ENCODE peak calls at places on chromosomes 13 and 19, in six cellular contexts. One of them, this sample, is unnamed.

GRCh38 chr13:23637813-23638212 is 67.6 kb downstream of the TNFRSF19 start:
- DNase-seq in stimulated activated naive CD4-positive, alpha-beta T cell: no peak
- DNase-seq in caudate nucleus: no peak
- DNase-seq in esophagus squamous epithelium: no peak
- DNase-seq in stimulated activated CD8-positive, alpha-beta memory T cell treated with anti-CD3 and anti-CD28 coated beads, Interleukin-4, amount 100 ng/mL, for 48 hours: no peak
- DNase-seq in T-helper 17 cell: no peak
- DNase-seq in this sample: no peak

GRCh38 chr13:99386911-99387788 is 80.0 kb upstream of the GPR183 start:
- DNase-seq in caudate nucleus: no peak
- DNase-seq in esophagus squamous epithelium: no peak
- DNase-seq in stimulated activated CD8-positive, alpha-beta memory T cell treated with anti-CD3 and anti-CD28 coated beads, Interleukin-4, amount 100 ng/mL, for 48 hours: peak; percentile 98
- DNase-seq in stimulated activated naive CD4-positive, alpha-beta T cell: peak; percentile 78
- DNase-seq in T-helper 17 cell: peak; percentile 91
- DNase-seq in this sample: peak; percentile 37

GRCh38 chr13:34413538-34414210 is 528.4 kb upstream of the NBEA start:
- DNase-seq in T-helper 17 cell: no peak
- DNase-seq in esophagus squamous epithelium: no peak
- DNase-seq in caudate nucleus: no peak
- DNase-seq in stimulated activated naive CD4-positive, alpha-beta T cell: no peak
- DNase-seq in stimulated activated CD8-positive, alpha-beta memory T cell treated with anti-CD3 and anti-CD28 coated beads, Interleukin-4, amount 100 ng/mL, for 48 hours: no peak
- DNase-seq in this sample: peak; percentile 14

GRCh38 chr13:45209229-45209628 is 8.4 kb upstream of the KCTD4 start:
- DNase-seq in stimulated activated CD8-positive, alpha-beta memory T cell treated with anti-CD3 and anti-CD28 coated beads, Interleukin-4, amount 100 ng/mL, for 48 hours: no peak
- DNase-seq in stimulated activated naive CD4-positive, alpha-beta T cell: no peak
- DNase-seq in esophagus squamous epithelium: no peak
- DNase-seq in T-helper 17 cell: no peak
- DNase-seq in caudate nucleus: no peak
- DNase-seq in this sample: no peak

GRCh38 chr13:102679449-102680132 is 15.3 kb downstream of the METTL21C start:
- DNase-seq in T-helper 17 cell: no peak
- DNase-seq in esophagus squamous epithelium: no peak
- DNase-seq in caudate nucleus: no peak
- DNase-seq in stimulated activated naive CD4-positive, alpha-beta T cell: no peak
- DNase-seq in stimulated activated CD8-positive, alpha-beta memory T cell treated with anti-CD3 and anti-CD28 coated beads, Interleukin-4, amount 100 ng/mL, for 48 hours: no peak
- DNase-seq in this sample: no peak

GRCh38 chr13:24654741-24655140 is 25.5 kb upstream of the ATP12A start:
- DNase-seq in T-helper 17 cell: no peak
- DNase-seq in stimulated activated CD8-positive, alpha-beta memory T cell treated with anti-CD3 and anti-CD28 coated beads, Interleukin-4, amount 100 ng/mL, for 48 hours: no peak
- DNase-seq in esophagus squamous epithelium: no peak
- DNase-seq in caudate nucleus: no peak
- DNase-seq in stimulated activated naive CD4-positive, alpha-beta T cell: no peak
- DNase-seq in this sample: no peak

GRCh38 chr13:65946387-65946786 is 1283.7 kb downstream of the PCDH9 start:
- DNase-seq in caudate nucleus: no peak
- DNase-seq in T-helper 17 cell: no peak
- DNase-seq in esophagus squamous epithelium: no peak
- DNase-seq in stimulated activated naive CD4-positive, alpha-beta T cell: no peak
- DNase-seq in stimulated activated CD8-positive, alpha-beta memory T cell treated with anti-CD3 and anti-CD28 coated beads, Interleukin-4, amount 100 ng/mL, for 48 hours: no peak
- DNase-seq in this sample: no peak

GRCh38 chr13:89287381-89287780 is 1616.2 kb downstream of the SLITRK5 start:
- DNase-seq in esophagus squamous epithelium: no peak
- DNase-seq in caudate nucleus: no peak
- DNase-seq in stimulated activated CD8-positive, alpha-beta memory T cell treated with anti-CD3 and anti-CD28 coated beads, Interleukin-4, amount 100 ng/mL, for 48 hours: no peak
- DNase-seq in T-helper 17 cell: no peak
- DNase-seq in stimulated activated naive CD4-positive, alpha-beta T cell: no peak
- DNase-seq in this sample: no peak

GRCh38 chr13:42986176-42986574 is 5.9 kb downstream of the EPSTI1 start:
- DNase-seq in caudate nucleus: no peak
- DNase-seq in T-helper 17 cell: no peak
- DNase-seq in stimulated activated naive CD4-positive, alpha-beta T cell: no peak
- DNase-seq in esophagus squamous epithelium: no peak
- DNase-seq in stimulated activated CD8-positive, alpha-beta memory T cell treated with anti-CD3 and anti-CD28 coated beads, Interleukin-4, amount 100 ng/mL, for 48 hours: no peak
- DNase-seq in this sample: no peak

GRCh38 chr13:113999618-113999910 is 25.7 kb upstream of the C13orf46 start:
- DNase-seq in T-helper 17 cell: no peak
- DNase-seq in caudate nucleus: no peak
- DNase-seq in esophagus squamous epithelium: no peak
- DNase-seq in stimulated activated naive CD4-positive, alpha-beta T cell: no peak
- DNase-seq in stimulated activated CD8-positive, alpha-beta memory T cell treated with anti-CD3 and anti-CD28 coated beads, Interleukin-4, amount 100 ng/mL, for 48 hours: no peak
- DNase-seq in this sample: no peak

GRCh38 chr19:34324320-34324719 is 40.7 kb upstream of the GPI start:
- DNase-seq in esophagus squamous epithelium: no peak
- DNase-seq in stimulated activated CD8-positive, alpha-beta memory T cell treated with anti-CD3 and anti-CD28 coated beads, Interleukin-4, amount 100 ng/mL, for 48 hours: no peak
- DNase-seq in stimulated activated naive CD4-positive, alpha-beta T cell: no peak
- DNase-seq in T-helper 17 cell: no peak
- DNase-seq in caudate nucleus: no peak
- DNase-seq in this sample: no peak